ENCODE peak calls at places on chromosomes 5 and 9, in five cellular contexts. C, S, H, W and B are unnamed samples.
A peak's percentile ranks its signal among the peaks of the same experiment; 100 is the strongest.

GRCh38 chr5:135578685-135579341 is at the start of gene CXCL14:
- DNase-seq in S (no peak), W (peak; percentile 12), C (no peak), H (no peak), B (no peak)

GRCh38 chr9:105510024-105510423 is 47.9 kb upstream of the FKTN start:
- DNase-seq in C (no peak), H (peak; percentile 86), S (no peak), W (no peak), B (no peak)

GRCh38 chr9:21455320-21455719 is 15.1 kb downstream of the IFNA1 start:
- DNase-seq in H (peak; percentile 31), S (peak; percentile 60), W (no peak), C (no peak), B (no peak)

GRCh38 chr5:100647461-100648230 is 112.5 kb downstream of the FAM174A start:
- DNase-seq in S (peak; percentile 89), H (no peak), C (no peak), W (peak; percentile 27), B (peak; percentile 38)

GRCh38 chr5:59173568-59173967 is 590.7 kb downstream of the RAB3C start:
- DNase-seq in S (no peak), H (peak; percentile 6), W (no peak), C (no peak), B (no peak)

GRCh38 chr9:93308676-93309075 is 124.7 kb downstream of the WNK2 start:
- DNase-seq in W (no peak), S (no peak), C (no peak), H (no peak), B (no peak)

GRCh38 chr5:74063821-74064598 is 438.0 kb downstream of the ARHGEF28 start:
- DNase-seq in C (no peak), W (no peak), H (peak; percentile 95), S (no peak), B (no peak)

GRCh38 chr9:133572821-133573361 is 36.3 kb downstream of the FAM163B start:
- DNase-seq in C (no peak), H (no peak), W (no peak), S (no peak), B (no peak)

GRCh38 chr9:13661014-13661413 is 381.5 kb upstream of the MPDZ start:
- DNase-seq in W (no peak), S (peak; percentile 50), C (no peak), H (no peak), B (no peak)